ENCODE peak calls at places on chromosomes 3 and 15, in four cellular contexts. One of them, this sample, is unnamed.

GRCh38 chr3:171095063-171095462 is 68.5 kb upstream of the SLC2A2 start:
- DNase-seq in HFF-Myc: no peak
- DNase-seq in tibial artery: no peak
- DNase-seq in endothelial cell of umbilical vein: peak
- DNase-seq in this sample: no peak

GRCh38 chr3:196966526-196967401 is 1.9 kb downstream of the PIGZ start:
- DNase-seq in endothelial cell of umbilical vein: no peak
- DNase-seq in tibial artery: no peak
- DNase-seq in HFF-Myc: no peak
- DNase-seq in this sample: no peak

GRCh38 chr3:197501496-197501878 is 54.3 kb downstream of the BDH1 start:
- DNase-seq in HFF-Myc: no peak
- DNase-seq in endothelial cell of umbilical vein: no peak
- DNase-seq in tibial artery: no peak
- DNase-seq in this sample: no peak

GRCh38 chr3:13798401-13798800 is 81.5 kb downstream of the WNT7A start:
- DNase-seq in tibial artery: no peak
- DNase-seq in HFF-Myc: no peak
- DNase-seq in endothelial cell of umbilical vein: no peak
- DNase-seq in this sample: no peak

GRCh38 chr3:42541079-42541478 is 38.6 kb downstream of the VIPR1 start:
- DNase-seq in endothelial cell of umbilical vein: no peak
- DNase-seq in HFF-Myc: no peak
- DNase-seq in tibial artery: no peak
- DNase-seq in this sample: no peak

GRCh38 chr15:73361331-73361730 is 7.4 kb downstream of the HCN4 start:
- DNase-seq in tibial artery: no peak
- DNase-seq in HFF-Myc: no peak
- DNase-seq in endothelial cell of umbilical vein: no peak
- DNase-seq in this sample: no peak

GRCh38 chr3:25903371-25903770 is 113.5 kb downstream of the OXSM start:
- DNase-seq in HFF-Myc: no peak
- DNase-seq in endothelial cell of umbilical vein: no peak
- DNase-seq in tibial artery: no peak
- DNase-seq in this sample: no peak

GRCh38 chr3:186361246-186361611 is 805 bp downstream of the DGKG start:
- DNase-seq in endothelial cell of umbilical vein: no peak
- DNase-seq in HFF-Myc: no peak
- DNase-seq in tibial artery: no peak
- DNase-seq in this sample: no peak

GRCh38 chr3:41259449-41260062 is 60.3 kb downstream of the CTNNB1 start:
- DNase-seq in HFF-Myc: peak
- DNase-seq in endothelial cell of umbilical vein: no peak
- DNase-seq in tibial artery: no peak
- DNase-seq in this sample: no peak

GRCh38 chr15:71465109-71465508 is 345.2 kb upstream of the NR2E3 start:
- DNase-seq in HFF-Myc: no peak
- DNase-seq in endothelial cell of umbilical vein: peak
- DNase-seq in tibial artery: no peak
- DNase-seq in this sample: no peak

GRCh38 chr3:157499342-157499963 is 3.8 kb downstream of the VEPH1 start:
- DNase-seq in HFF-Myc: no peak
- DNase-seq in endothelial cell of umbilical vein: peak
- DNase-seq in tibial artery: no peak
- DNase-seq in this sample: no peak

GRCh38 chr3:128145279-128145678 is 8.0 kb upstream of the EEFSEC start:
- DNase-seq in endothelial cell of umbilical vein: no peak
- DNase-seq in tibial artery: no peak
- DNase-seq in HFF-Myc: no peak
- DNase-seq in this sample: no peak

GRCh38 chr15:63483521-63484371 is 20.6 kb upstream of the USP3 start:
- DNase-seq in endothelial cell of umbilical vein: peak
- DNase-seq in HFF-Myc: no peak
- DNase-seq in tibial artery: no peak
- DNase-seq in this sample: no peak

GRCh38 chr15:65286069-65286703 is 497 bp downstream of the PARP16 start:
- DNase-seq in HFF-Myc: no peak
- DNase-seq in endothelial cell of umbilical vein: peak
- DNase-seq in tibial artery: peak
- DNase-seq in this sample: no peak

GRCh38 chr3:191262650-191263049 is 63.6 kb downstream of the OSTN start:
- DNase-seq in endothelial cell of umbilical vein: no peak
- DNase-seq in tibial artery: no peak
- DNase-seq in HFF-Myc: no peak
- DNase-seq in this sample: no peak

GRCh38 chr15:101189708-101190107 is 62.1 kb downstream of the CHSY1 start:
- DNase-seq in HFF-Myc: no peak
- DNase-seq in endothelial cell of umbilical vein: no peak
- DNase-seq in tibial artery: no peak
- DNase-seq in this sample: no peak

GRCh38 chr15:77966540-77967290 is 110.8 kb downstream of the TBC1D2B start:
- DNase-seq in endothelial cell of umbilical vein: peak
- DNase-seq in HFF-Myc: peak
- DNase-seq in tibial artery: no peak
- DNase-seq in this sample: no peak

GRCh38 chr15:67331676-67332075 is 77.1 kb downstream of the IQCH start:
- DNase-seq in HFF-Myc: no peak
- DNase-seq in tibial artery: no peak
- DNase-seq in endothelial cell of umbilical vein: no peak
- DNase-seq in this sample: no peak

GRCh38 chr3:21094686-21095085 is 656.3 kb downstream of the ZNF385D start:
- DNase-seq in HFF-Myc: no peak
- DNase-seq in endothelial cell of umbilical vein: no peak
- DNase-seq in tibial artery: no peak
- DNase-seq in this sample: no peak

GRCh38 chr15:98292442-98293240 is 332.1 kb downstream of the ARRDC4 start:
- DNase-seq in tibial artery: no peak
- DNase-seq in endothelial cell of umbilical vein: peak
- DNase-seq in HFF-Myc: peak
- DNase-seq in this sample: no peak

GRCh38 chr15:29685156-29686078 is 136.9 kb downstream of the TJP1 start:
- DNase-seq in HFF-Myc: no peak
- DNase-seq in endothelial cell of umbilical vein: peak
- DNase-seq in tibial artery: peak
- DNase-seq in this sample: no peak

GRCh38 chr3:159029306-159030026 is 227.6 kb downstream of the MFSD1 start:
- DNase-seq in HFF-Myc: no peak
- DNase-seq in endothelial cell of umbilical vein: no peak
- DNase-seq in tibial artery: no peak
- DNase-seq in this sample: no peak

GRCh38 chr3:127997016-127997415 is 55.2 kb upstream of the SEC61A1 start:
- DNase-seq in endothelial cell of umbilical vein: no peak
- DNase-seq in tibial artery: no peak
- DNase-seq in HFF-Myc: no peak
- DNase-seq in this sample: no peak

GRCh38 chr15:95957854-95958253 is 372.6 kb upstream of the NR2F2 start:
- DNase-seq in endothelial cell of umbilical vein: no peak
- DNase-seq in HFF-Myc: no peak
- DNase-seq in tibial artery: no peak
- DNase-seq in this sample: no peak

GRCh38 chr3:117761992-117762944 is 1052.7 kb downstream of the TUSC7 start:
- DNase-seq in tibial artery: no peak
- DNase-seq in endothelial cell of umbilical vein: no peak
- DNase-seq in HFF-Myc: no peak
- DNase-seq in this sample: no peak

GRCh38 chr3:47527952-47528718 is 14.6 kb upstream of the ELP6 start:
- DNase-seq in HFF-Myc: no peak
- DNase-seq in tibial artery: no peak
- DNase-seq in endothelial cell of umbilical vein: no peak
- DNase-seq in this sample: no peak

GRCh38 chr3:172154768-172155649 is 115.6 kb downstream of the FNDC3B start:
- DNase-seq in endothelial cell of umbilical vein: no peak
- DNase-seq in tibial artery: no peak
- DNase-seq in HFF-Myc: no peak
- DNase-seq in this sample: no peak

GRCh38 chr3:157111578-157111977 is 48.4 kb downstream of the CCNL1 start:
- DNase-seq in endothelial cell of umbilical vein: no peak
- DNase-seq in tibial artery: no peak
- DNase-seq in HFF-Myc: no peak
- DNase-seq in this sample: no peak

GRCh38 chr15:101852356-101852755 is 40.4 kb downstream of the OR4F15 start:
- DNase-seq in tibial artery: no peak
- DNase-seq in endothelial cell of umbilical vein: no peak
- DNase-seq in HFF-Myc: no peak
- DNase-seq in this sample: no peak

GRCh38 chr3:138331143-138331894 is 1.7 kb upstream of the NME9 start:
- DNase-seq in endothelial cell of umbilical vein: no peak
- DNase-seq in HFF-Myc: no peak
- DNase-seq in tibial artery: no peak
- DNase-seq in this sample: no peak
- TF ChIP-seq CTCF in endothelial cell of umbilical vein: no peak
- TF ChIP-seq CTCF in HFF-Myc: peak
- TF ChIP-seq CTCF in tibial artery: no peak
- TF ChIP-seq CTCF in this sample: peak

GRCh38 chr15:90660195-90660995 is 56.8 kb upstream of the BLM start:
- DNase-seq in tibial artery: peak
- DNase-seq in HFF-Myc: no peak
- DNase-seq in endothelial cell of umbilical vein: no peak
- DNase-seq in this sample: peak
- H3K4me3 ChIP-seq in tibial artery: peak
- H3K4me3 ChIP-seq in HFF-Myc: no peak
- H3K4me3 ChIP-seq in endothelial cell of umbilical vein: no peak
- H3K4me3 ChIP-seq in this sample: peak

GRCh38 chr3:192915306-192915705 is 2.4 kb downstream of the MB21D2 start:
- DNase-seq in HFF-Myc: peak
- DNase-seq in endothelial cell of umbilical vein: peak
- DNase-seq in tibial artery: no peak
- DNase-seq in this sample: peak
- TF ChIP-seq CTCF in HFF-Myc: peak
- TF ChIP-seq CTCF in endothelial cell of umbilical vein: no peak
- TF ChIP-seq CTCF in tibial artery: no peak
- TF ChIP-seq CTCF in this sample: peak

GRCh38 chr3:194294199-194294887 is 56.8 kb downstream of the CPN2 start:
- DNase-seq in endothelial cell of umbilical vein: no peak
- DNase-seq in HFF-Myc: no peak
- DNase-seq in tibial artery: peak
- DNase-seq in this sample: no peak

GRCh38 chr3:194296448-194296831 is 54.7 kb downstream of the CPN2 start:
- DNase-seq in endothelial cell of umbilical vein: peak
- DNase-seq in HFF-Myc: no peak
- DNase-seq in tibial artery: peak
- DNase-seq in this sample: no peak

GRCh38 chr3:194298331-194299227 is 52.5 kb downstream of the CPN2 start:
- DNase-seq in endothelial cell of umbilical vein: no peak
- DNase-seq in HFF-Myc: no peak
- DNase-seq in tibial artery: peak
- DNase-seq in this sample: no peak

GRCh38 chr3:194294888-194295214 is 56.3 kb downstream of the CPN2 start:
- DNase-seq in HFF-Myc: no peak
- DNase-seq in endothelial cell of umbilical vein: no peak
- DNase-seq in tibial artery: peak
- DNase-seq in this sample: no peak

DNA sequence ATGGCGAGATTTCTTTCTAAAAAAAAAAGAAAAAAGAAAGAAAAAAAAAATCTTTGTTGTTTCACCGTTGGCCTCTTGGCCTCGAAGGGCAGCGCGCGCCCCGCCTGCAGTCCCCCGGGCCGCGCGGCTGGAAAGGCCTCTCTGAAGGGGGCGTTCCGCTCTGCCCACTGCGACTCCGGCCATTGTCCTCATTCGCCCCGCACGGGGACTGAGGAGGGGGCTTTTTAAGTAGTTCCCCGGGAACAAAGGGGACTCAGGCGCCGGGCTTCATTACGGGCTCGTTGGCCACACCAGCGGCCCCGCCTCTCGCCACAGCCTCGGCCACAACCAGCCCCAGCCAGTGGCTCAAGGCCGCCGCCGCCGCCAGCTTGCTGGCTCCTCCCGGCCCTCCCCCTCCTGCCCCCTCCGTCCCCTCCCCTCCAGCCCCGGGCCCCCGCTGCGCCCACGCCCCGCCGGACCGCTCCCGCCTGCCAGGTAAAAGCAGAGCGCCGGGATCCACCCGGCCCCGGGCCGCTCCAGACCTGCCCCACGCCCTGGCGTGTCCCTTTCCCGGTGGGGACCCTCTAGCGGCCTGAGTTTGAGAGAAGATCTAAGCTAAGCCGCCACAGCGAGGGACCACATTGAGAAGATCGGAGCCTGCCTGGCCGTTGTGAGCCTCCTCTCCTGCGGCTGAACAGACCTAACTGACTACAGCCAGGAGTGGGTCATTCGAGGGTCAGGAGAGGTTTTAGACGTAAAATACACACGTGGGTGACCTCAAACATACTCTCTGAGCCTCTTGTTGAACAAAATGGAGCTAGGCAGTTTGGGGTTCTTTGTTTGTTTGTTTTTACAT is 54.1 kb downstream of the CPN2 start:
- DNase-seq in endothelial cell of umbilical vein: no peak
- DNase-seq in HFF-Myc: no peak
- DNase-seq in tibial artery: peak
- DNase-seq in this sample: no peak
- H3K4me3 ChIP-seq in endothelial cell of umbilical vein: no peak
- H3K4me3 ChIP-seq in HFF-Myc: peak
- H3K4me3 ChIP-seq in tibial artery: peak
- H3K4me3 ChIP-seq in this sample: peak

DNA sequence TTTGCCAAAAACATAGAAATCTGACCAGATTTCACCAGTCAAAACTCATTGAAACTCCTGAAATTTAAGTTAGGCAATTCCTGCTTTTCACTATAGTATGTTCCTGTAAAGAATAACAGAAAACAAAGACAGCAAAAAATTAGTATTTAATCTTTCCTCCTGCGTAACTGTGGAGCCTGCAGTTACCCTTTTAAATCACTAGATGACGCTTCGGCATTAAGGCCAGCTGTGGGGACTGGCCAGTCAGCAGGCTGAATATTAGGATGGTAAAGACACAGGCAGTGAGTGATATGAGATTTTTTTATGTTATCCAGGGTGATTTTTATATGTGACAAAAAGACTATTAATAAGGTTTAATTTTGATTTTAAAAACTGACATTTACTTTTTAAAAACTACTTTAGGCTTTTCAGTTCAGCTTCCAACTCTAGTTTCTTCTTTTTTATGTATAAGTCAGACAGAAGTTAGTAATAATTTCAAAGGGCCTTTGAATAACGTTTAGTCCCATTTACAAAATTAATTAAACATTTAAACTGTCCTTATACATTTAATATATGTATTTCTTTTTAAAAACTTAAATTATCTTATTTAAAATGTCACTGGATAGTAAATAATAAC is 165.1 kb downstream of the PPM1L start:
- DNase-seq in endothelial cell of umbilical vein: peak
- DNase-seq in HFF-Myc: no peak
- DNase-seq in tibial artery: no peak
- DNase-seq in this sample: peak
- TF ChIP-seq CTCF in endothelial cell of umbilical vein: peak
- TF ChIP-seq CTCF in HFF-Myc: peak
- TF ChIP-seq CTCF in tibial artery: peak
- TF ChIP-seq CTCF in this sample: peak